ENCODE peak calls at places on chromosomes 3 and 15, in ten cellular contexts. One of them, this sample, is unnamed.

GRCh38 chr3:192063570-192063969 is 602.6 kb downstream of the PYDC2 start:
- DNase-seq in PC-9: peak; percentile 67
- DNase-seq in CD4-positive, alpha-beta T cell: no peak
- DNase-seq in substantia nigra: no peak
- DNase-seq in right atrium auricular region: no peak
- DNase-seq in HL-60: no peak
- DNase-seq in Peyer's patch: peak; percentile 56
- DNase-seq in left ventricle myocardium inferior: peak; percentile 46
- DNase-seq in AG04450: no peak
- DNase-seq in A549: no peak
- DNase-seq in this sample: no peak

GRCh38 chr3:175948041-175948440 is 1088.9 kb downstream of the NAALADL2 start:
- DNase-seq in CD4-positive, alpha-beta T cell: no peak
- DNase-seq in Peyer's patch: no peak
- DNase-seq in right atrium auricular region: no peak
- DNase-seq in A549: no peak
- DNase-seq in PC-9: no peak
- DNase-seq in HL-60: no peak
- DNase-seq in left ventricle myocardium inferior: no peak
- DNase-seq in substantia nigra: no peak
- DNase-seq in AG04450: no peak
- DNase-seq in this sample: no peak

GRCh38 chr3:114626751-114627150 is 332.9 kb downstream of the TIGIT start:
- DNase-seq in PC-9: no peak
- DNase-seq in A549: no peak
- DNase-seq in AG04450: no peak
- DNase-seq in substantia nigra: no peak
- DNase-seq in CD4-positive, alpha-beta T cell: no peak
- DNase-seq in Peyer's patch: no peak
- DNase-seq in HL-60: no peak
- DNase-seq in right atrium auricular region: no peak
- DNase-seq in left ventricle myocardium inferior: no peak
- DNase-seq in this sample: no peak

GRCh38 chr3:62238003-62238402 is 135.3 kb downstream of the FEZF2 start:
- DNase-seq in left ventricle myocardium inferior: no peak
- DNase-seq in A549: no peak
- DNase-seq in Peyer's patch: no peak
- DNase-seq in substantia nigra: no peak
- DNase-seq in AG04450: no peak
- DNase-seq in CD4-positive, alpha-beta T cell: no peak
- DNase-seq in PC-9: no peak
- DNase-seq in right atrium auricular region: no peak
- DNase-seq in HL-60: no peak
- DNase-seq in this sample: no peak

GRCh38 chr15:53251998-53252397 is 461.9 kb upstream of the ONECUT1 start:
- DNase-seq in HL-60: no peak
- DNase-seq in A549: no peak
- DNase-seq in left ventricle myocardium inferior: no peak
- DNase-seq in AG04450: no peak
- DNase-seq in Peyer's patch: no peak
- DNase-seq in CD4-positive, alpha-beta T cell: no peak
- DNase-seq in substantia nigra: no peak
- DNase-seq in right atrium auricular region: no peak
- DNase-seq in PC-9: no peak
- DNase-seq in this sample: no peak

GRCh38 chr15:60912984-60913697 is 316.0 kb downstream of the RORA start:
- DNase-seq in right atrium auricular region: no peak
- DNase-seq in left ventricle myocardium inferior: no peak
- DNase-seq in CD4-positive, alpha-beta T cell: no peak
- DNase-seq in AG04450: no peak
- DNase-seq in PC-9: no peak
- DNase-seq in substantia nigra: peak; percentile 31
- DNase-seq in A549: no peak
- DNase-seq in HL-60: no peak
- DNase-seq in Peyer's patch: no peak
- DNase-seq in this sample: no peak

GRCh38 chr3:21562225-21562624 is 188.8 kb downstream of the ZNF385D start:
- DNase-seq in A549: no peak
- DNase-seq in PC-9: no peak
- DNase-seq in CD4-positive, alpha-beta T cell: no peak
- DNase-seq in HL-60: no peak
- DNase-seq in right atrium auricular region: no peak
- DNase-seq in substantia nigra: no peak
- DNase-seq in AG04450: no peak
- DNase-seq in Peyer's patch: no peak
- DNase-seq in left ventricle myocardium inferior: no peak
- DNase-seq in this sample: no peak

GRCh38 chr3:147038456-147038855 is 367.9 kb downstream of the ZIC4 start:
- DNase-seq in HL-60: no peak
- DNase-seq in A549: no peak
- DNase-seq in PC-9: no peak
- DNase-seq in right atrium auricular region: no peak
- DNase-seq in left ventricle myocardium inferior: no peak
- DNase-seq in CD4-positive, alpha-beta T cell: no peak
- DNase-seq in Peyer's patch: no peak
- DNase-seq in AG04450: no peak
- DNase-seq in substantia nigra: no peak
- DNase-seq in this sample: no peak

GRCh38 chr15:90558182-90558581 is 28.5 kb downstream of the CRTC3 start:
- DNase-seq in PC-9: no peak
- DNase-seq in left ventricle myocardium inferior: no peak
- DNase-seq in AG04450: no peak
- DNase-seq in substantia nigra: no peak
- DNase-seq in CD4-positive, alpha-beta T cell: no peak
- DNase-seq in A549: no peak
- DNase-seq in right atrium auricular region: peak; percentile 71
- DNase-seq in HL-60: peak; percentile 74
- DNase-seq in Peyer's patch: no peak
- DNase-seq in this sample: no peak

GRCh38 chr3:128226186-128226725 is 73.0 kb downstream of the EEFSEC start:
- DNase-seq in AG04450: no peak
- DNase-seq in Peyer's patch: no peak
- DNase-seq in CD4-positive, alpha-beta T cell: no peak
- DNase-seq in A549: no peak
- DNase-seq in HL-60: no peak
- DNase-seq in PC-9: no peak
- DNase-seq in right atrium auricular region: no peak
- DNase-seq in substantia nigra: no peak
- DNase-seq in left ventricle myocardium inferior: no peak
- DNase-seq in this sample: no peak

GRCh38 chr15:63905558-63906265 is 72.0 kb upstream of the HERC1 start:
- DNase-seq in right atrium auricular region: no peak
- DNase-seq in left ventricle myocardium inferior: no peak
- DNase-seq in PC-9: no peak
- DNase-seq in Peyer's patch: no peak
- DNase-seq in HL-60: peak; percentile 34
- DNase-seq in A549: no peak
- DNase-seq in AG04450: no peak
- DNase-seq in substantia nigra: no peak
- DNase-seq in CD4-positive, alpha-beta T cell: no peak
- DNase-seq in this sample: no peak

GRCh38 chr3:157088506-157089454 is 71.2 kb downstream of the CCNL1 start:
- DNase-seq in right atrium auricular region: peak; percentile 97
- DNase-seq in AG04450: peak; percentile 88
- DNase-seq in CD4-positive, alpha-beta T cell: peak; percentile 88
- DNase-seq in HL-60: peak; percentile 92
- DNase-seq in substantia nigra: no peak
- DNase-seq in A549: peak; percentile 97
- DNase-seq in PC-9: peak; percentile 97
- DNase-seq in left ventricle myocardium inferior: peak; percentile 96
- DNase-seq in Peyer's patch: peak; percentile 91
- DNase-seq in this sample: no peak

GRCh38 chr15:79644091-79644490 is 212.0 kb downstream of the MINAR1 start:
- DNase-seq in substantia nigra: no peak
- DNase-seq in left ventricle myocardium inferior: no peak
- DNase-seq in A549: peak; percentile 27
- DNase-seq in PC-9: no peak
- DNase-seq in Peyer's patch: no peak
- DNase-seq in AG04450: peak; percentile 24
- DNase-seq in HL-60: no peak
- DNase-seq in right atrium auricular region: no peak
- DNase-seq in CD4-positive, alpha-beta T cell: no peak
- DNase-seq in this sample: no peak

GRCh38 chr15:79904256-79904655 is 7.4 kb upstream of the MTHFS start:
- DNase-seq in CD4-positive, alpha-beta T cell: no peak
- DNase-seq in HL-60: no peak
- DNase-seq in right atrium auricular region: no peak
- DNase-seq in Peyer's patch: no peak
- DNase-seq in substantia nigra: no peak
- DNase-seq in A549: no peak
- DNase-seq in PC-9: no peak
- DNase-seq in AG04450: no peak
- DNase-seq in left ventricle myocardium inferior: no peak
- DNase-seq in this sample: no peak

GRCh38 chr3:108131105-108131794 is 40.4 kb upstream of the CD47 start:
- DNase-seq in HL-60: no peak
- DNase-seq in PC-9: peak; percentile 37
- DNase-seq in substantia nigra: no peak
- DNase-seq in CD4-positive, alpha-beta T cell: no peak
- DNase-seq in left ventricle myocardium inferior: no peak
- DNase-seq in AG04450: peak; percentile 70
- DNase-seq in right atrium auricular region: no peak
- DNase-seq in Peyer's patch: no peak
- DNase-seq in A549: no peak
- DNase-seq in this sample: no peak
- H3K27ac ChIP-seq in HL-60: peak overlapping the region; percentile 64
- H3K27ac ChIP-seq in PC-9: peak overlapping the region; percentile 84
- H3K27ac ChIP-seq in substantia nigra: no peak overlapping the region
- H3K27ac ChIP-seq in CD4-positive, alpha-beta T cell: no peak overlapping the region
- H3K27ac ChIP-seq in left ventricle myocardium inferior: no peak overlapping the region
- H3K27ac ChIP-seq in AG04450: peak overlapping the region; percentile 71
- H3K27ac ChIP-seq in right atrium auricular region: peak overlapping the region; percentile 25
- H3K27ac ChIP-seq in Peyer's patch: no peak overlapping the region
- H3K27ac ChIP-seq in A549: no peak overlapping the region
- H3K27ac ChIP-seq in this sample: no peak overlapping the region

DNA sequence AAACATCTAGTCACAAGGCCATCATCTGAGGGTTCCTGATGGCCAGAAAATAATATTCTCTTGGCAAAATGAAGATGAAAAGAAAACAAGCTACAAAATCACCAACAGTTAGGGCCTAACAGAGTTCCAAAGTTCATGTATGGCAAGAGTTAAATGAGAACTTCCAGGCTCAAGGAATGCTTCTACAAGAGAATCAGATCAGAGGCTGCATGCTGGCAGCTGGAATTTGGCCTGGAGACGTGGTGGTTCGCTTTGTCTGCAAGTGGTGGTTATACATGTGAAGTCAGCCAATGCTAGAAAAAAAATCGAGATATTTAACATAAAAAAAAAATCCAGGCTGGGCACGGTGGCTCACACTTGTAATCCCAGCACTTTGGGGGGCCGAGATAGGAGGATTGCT is 5.6 kb downstream of the SIAH2 start:
- DNase-seq in left ventricle myocardium inferior: no peak
- DNase-seq in A549: no peak
- DNase-seq in PC-9: no peak
- DNase-seq in AG04450: no peak
- DNase-seq in right atrium auricular region: no peak
- DNase-seq in HL-60: no peak
- DNase-seq in substantia nigra: no peak
- DNase-seq in Peyer's patch: no peak
- DNase-seq in CD4-positive, alpha-beta T cell: no peak
- DNase-seq in this sample: no peak
- H3K27ac ChIP-seq in left ventricle myocardium inferior: no peak overlapping the region
- H3K27ac ChIP-seq in A549: no peak overlapping the region
- H3K27ac ChIP-seq in PC-9: no peak overlapping the region
- H3K27ac ChIP-seq in AG04450: no peak overlapping the region
- H3K27ac ChIP-seq in right atrium auricular region: peak overlapping the region; percentile 15
- H3K27ac ChIP-seq in HL-60: no peak overlapping the region
- H3K27ac ChIP-seq in substantia nigra: no peak overlapping the region
- H3K27ac ChIP-seq in Peyer's patch: no peak overlapping the region
- H3K27ac ChIP-seq in CD4-positive, alpha-beta T cell: no peak overlapping the region
- H3K27ac ChIP-seq in this sample: no peak overlapping the region

GRCh38 chr3:148214695-148215094 is 483.0 kb upstream of the AGTR1 start:
- DNase-seq in left ventricle myocardium inferior: no peak
- DNase-seq in Peyer's patch: no peak
- DNase-seq in CD4-positive, alpha-beta T cell: no peak
- DNase-seq in A549: no peak
- DNase-seq in AG04450: no peak
- DNase-seq in right atrium auricular region: no peak
- DNase-seq in PC-9: no peak
- DNase-seq in substantia nigra: no peak
- DNase-seq in HL-60: no peak
- DNase-seq in this sample: no peak
- H3K27ac ChIP-seq in left ventricle myocardium inferior: no peak overlapping the region
- H3K27ac ChIP-seq in Peyer's patch: no peak overlapping the region
- H3K27ac ChIP-seq in CD4-positive, alpha-beta T cell: no peak overlapping the region
- H3K27ac ChIP-seq in A549: no peak overlapping the region
- H3K27ac ChIP-seq in AG04450: no peak overlapping the region
- H3K27ac ChIP-seq in right atrium auricular region: no peak overlapping the region
- H3K27ac ChIP-seq in PC-9: no peak overlapping the region
- H3K27ac ChIP-seq in substantia nigra: no peak overlapping the region
- H3K27ac ChIP-seq in HL-60: no peak overlapping the region
- H3K27ac ChIP-seq in this sample: no peak overlapping the region

GRCh38 chr3:189646902-189647542 is 15.8 kb downstream of the TP63 start:
- DNase-seq in right atrium auricular region: no peak
- DNase-seq in PC-9: no peak
- DNase-seq in AG04450: no peak
- DNase-seq in A549: no peak
- DNase-seq in CD4-positive, alpha-beta T cell: no peak
- DNase-seq in Peyer's patch: no peak
- DNase-seq in HL-60: no peak
- DNase-seq in left ventricle myocardium inferior: no peak
- DNase-seq in substantia nigra: no peak
- DNase-seq in this sample: no peak

GRCh38 chr3:189638276-189639031 is 7.3 kb downstream of the TP63 start:
- DNase-seq in AG04450: no peak
- DNase-seq in Peyer's patch: no peak
- DNase-seq in right atrium auricular region: no peak
- DNase-seq in HL-60: no peak
- DNase-seq in PC-9: no peak
- DNase-seq in left ventricle myocardium inferior: no peak
- DNase-seq in A549: no peak
- DNase-seq in CD4-positive, alpha-beta T cell: no peak
- DNase-seq in substantia nigra: no peak
- DNase-seq in this sample: no peak

GRCh38 chr3:189636048-189636447 is 4.9 kb downstream of the TP63 start:
- DNase-seq in HL-60: no peak
- DNase-seq in right atrium auricular region: no peak
- DNase-seq in AG04450: no peak
- DNase-seq in Peyer's patch: no peak
- DNase-seq in PC-9: no peak
- DNase-seq in left ventricle myocardium inferior: no peak
- DNase-seq in A549: no peak
- DNase-seq in CD4-positive, alpha-beta T cell: no peak
- DNase-seq in substantia nigra: no peak
- DNase-seq in this sample: no peak

GRCh38 chr3:189637755-189638154 is 6.6 kb downstream of the TP63 start:
- DNase-seq in substantia nigra: no peak
- DNase-seq in left ventricle myocardium inferior: no peak
- DNase-seq in Peyer's patch: no peak
- DNase-seq in CD4-positive, alpha-beta T cell: no peak
- DNase-seq in AG04450: no peak
- DNase-seq in HL-60: no peak
- DNase-seq in PC-9: no peak
- DNase-seq in A549: no peak
- DNase-seq in right atrium auricular region: no peak
- DNase-seq in this sample: no peak

DNA sequence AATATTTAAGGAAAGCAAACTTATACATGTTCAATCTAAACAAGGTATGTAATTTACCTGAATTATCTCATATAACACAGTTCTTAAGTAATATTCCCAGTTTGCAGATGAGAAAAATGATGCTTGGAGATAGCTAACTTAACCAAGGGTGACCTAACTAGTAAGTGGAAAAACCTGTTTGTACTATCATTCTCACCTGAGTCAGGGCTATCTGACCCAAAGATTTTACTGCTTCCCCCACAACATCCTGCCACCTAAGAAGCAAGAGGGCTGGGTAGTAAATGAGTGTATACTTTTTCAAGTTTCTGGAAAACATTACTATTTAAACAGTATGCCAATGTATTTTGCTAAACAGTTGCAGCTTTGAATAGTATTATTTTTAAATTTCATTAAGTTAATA is 10.6 kb downstream of the TP63 start:
- DNase-seq in HL-60: no peak
- DNase-seq in AG04450: no peak
- DNase-seq in CD4-positive, alpha-beta T cell: no peak
- DNase-seq in PC-9: no peak
- DNase-seq in A549: no peak
- DNase-seq in Peyer's patch: no peak
- DNase-seq in left ventricle myocardium inferior: no peak
- DNase-seq in substantia nigra: no peak
- DNase-seq in right atrium auricular region: no peak
- DNase-seq in this sample: no peak
- H3K27ac ChIP-seq in HL-60: no peak overlapping the region
- H3K27ac ChIP-seq in AG04450: no peak overlapping the region
- H3K27ac ChIP-seq in CD4-positive, alpha-beta T cell: no peak overlapping the region
- H3K27ac ChIP-seq in PC-9: no peak overlapping the region
- H3K27ac ChIP-seq in A549: no peak overlapping the region
- H3K27ac ChIP-seq in Peyer's patch: no peak overlapping the region
- H3K27ac ChIP-seq in left ventricle myocardium inferior: no peak overlapping the region
- H3K27ac ChIP-seq in substantia nigra: no peak overlapping the region
- H3K27ac ChIP-seq in right atrium auricular region: no peak overlapping the region
- H3K27ac ChIP-seq in this sample: no peak overlapping the region